ENCODE peak calls at places on chromosomes 13 and 19, in four cellular contexts. Q is naive thymus-derived CD4-positive, alpha-beta T cell; O is CD4-positive, alpha-beta T cell; T is upper lobe of right lung. Z is an unnamed sample.
A peak's percentile ranks its signal among the peaks of the same experiment; 100 is the strongest.

GRCh38 chr13:112174476-112175110 is 107.6 kb downstream of the SOX1 start:
- DNase-seq in Q (no peak), O (no peak), T (no peak), Z (no peak)

GRCh38 chr13:60164490-60164889 is 762 bp upstream of the DIAPH3 start:
- DNase-seq in Q (no peak), O (no peak), T (no peak), Z (no peak)

GRCh38 chr13:76829572-76830327 is 56.5 kb downstream of the KCTD12 start:
- DNase-seq in Q (no peak), O (no peak), T (no peak), Z (no peak)

GRCh38 chr19:8446055-8446709 is 1.4 kb downstream of the HNRNPM start:
- DNase-seq in Q (no peak), O (no peak), T (no peak), Z (no peak)

GRCh38 chr13:46345400-46345799 is 41.7 kb downstream of the RUBCNL start:
- DNase-seq in Q (no peak), O (no peak), T (no peak), Z (no peak)

GRCh38 chr19:43768273-43769050 is 12.3 kb downstream of the KCNN4 start:
- DNase-seq in Q (no peak), O (no peak), T (peak; percentile 76), Z (no peak)

GRCh38 chr13:27774169-27774568 is 18.1 kb upstream of the GSX1 start:
- DNase-seq in Q (no peak), O (no peak), T (no peak), Z (no peak)

GRCh38 chr13:40247845-40248244 is 418.6 kb downstream of the FOXO1 start:
- DNase-seq in Q (no peak), O (no peak), T (no peak), Z (no peak)

GRCh38 chr13:43905435-43906031 is 25.8 kb downstream of the LACC1 start:
- DNase-seq in Q (peak; percentile 50), O (no peak), T (no peak), Z (no peak)

GRCh38 chr13:80504453-80504852 is 163.5 kb upstream of the SPRY2 start:
- DNase-seq in Q (no peak), O (no peak), T (no peak), Z (no peak)

GRCh38 chr19:37309834-37310575 is 60.9 kb upstream of the ZNF527 start:
- DNase-seq in Q (peak; percentile 32), O (no peak), T (no peak), Z (no peak)

GRCh38 chr13:100527644-100528043 is 60.9 kb downstream of the GGACT start:
- DNase-seq in Q (no peak), O (no peak), T (no peak), Z (no peak)

GRCh38 chr13:98997051-98997730 is 19.3 kb upstream of the DOCK9 start:
- DNase-seq in Q (no peak), O (no peak), T (no peak), Z (no peak)

GRCh38 chr13:42039946-42040729 is 8.3 kb upstream of the DGKH start:
- DNase-seq in Q (peak; percentile 82), O (peak; percentile 87), T (peak; percentile 95), Z (peak; percentile 78)

GRCh38 chr13:73230714-73231113 is 171.9 kb downstream of the KLF5 start:
- DNase-seq in Q (peak; percentile 40), O (peak; percentile 2), T (no peak), Z (no peak)

GRCh38 chr13:113562085-113562749 is 22.3 kb upstream of the TFDP1 start:
- DNase-seq in Q (peak; percentile 35), O (peak; percentile 17), T (peak; percentile 72), Z (peak; percentile 24)

GRCh38 chr19:10352764-10353671 is 13.6 kb upstream of the ICAM3 start:
- DNase-seq in Q (no peak), O (no peak), T (no peak), Z (no peak)

GRCh38 chr13:23992722-23993438 is 95.6 kb upstream of the C1QTNF9B start:
- DNase-seq in Q (no peak), O (no peak), T (no peak), Z (no peak)

GRCh38 chr13:110592670-110593069 is 22.7 kb upstream of the NAXD start:
- DNase-seq in Q (no peak), O (no peak), T (no peak), Z (no peak)

GRCh38 chr19:56377105-56377924 is 16.0 kb downstream of the ZNF582 start:
- DNase-seq in Q (no peak), O (no peak), T (no peak), Z (no peak)